ENCODE peak calls at places on chromosomes 3 and 15, in seven cellular contexts. N, X, Q, J, H, Y and D are unnamed samples.

GRCh38 chr3:58607816-58608215 is 30.6 kb upstream of the FAM107A start:
- DNase-seq in N (no peak), J (no peak), X (no peak), Q (no peak), Y (no peak), H (no peak), D (no peak)

GRCh38 chr15:25871403-25871802 is 8.3 kb upstream of the ATP10A start:
- DNase-seq in J (no peak), X (no peak), Y (no peak), H (no peak), Q (no peak), N (no peak), D (no peak)

GRCh38 chr3:13867727-13868126 is 12.1 kb downstream of the WNT7A start:
- DNase-seq in N (no peak), J (no peak), H (no peak), Y (no peak), X (no peak), Q (no peak), D (no peak)

GRCh38 chr3:56878046-56878445 is 76.3 kb upstream of the ARHGEF3 start:
- DNase-seq in J (peak; percentile 4), X (peak; percentile 53), N (no peak), Y (no peak), Q (no peak), H (peak; percentile 49), D (no peak)

GRCh38 chr3:168977696-168978374 is 685.7 kb downstream of the MECOM start:
- DNase-seq in H (no peak), J (peak; percentile 10), N (no peak), Y (no peak), Q (no peak), X (peak; percentile 95), D (no peak)

GRCh38 chr3:31841515-31841914 is 139.5 kb downstream of the OSBPL10 start:
- DNase-seq in Q (no peak), H (no peak), J (no peak), Y (no peak), X (no peak), N (no peak), D (no peak)

GRCh38 chr15:29090617-29091466 is 178.8 kb downstream of the NSMCE3 start:
- DNase-seq in Y (no peak), X (no peak), N (no peak), Q (no peak), H (no peak), J (peak; percentile 42), D (peak; percentile 50)

GRCh38 chr3:180048840-180049239 is 12.1 kb upstream of the PEX5L start:
- DNase-seq in Y (no peak), H (no peak), N (no peak), J (no peak), Q (no peak), X (no peak), D (no peak)

GRCh38 chr3:100400424-100400781 is 486 bp downstream of the TOMM70 start:
- DNase-seq in Y (no peak), Q (no peak), N (no peak), J (peak; percentile 41), H (peak; percentile 17), X (peak; percentile 57), D (peak; percentile 23)

GRCh38 chr15:31300208-31300661 is 26.4 kb upstream of the KLF13 start:
- DNase-seq in N (no peak), H (no peak), X (no peak), J (no peak), Q (no peak), Y (no peak), D (peak; percentile 43)

GRCh38 chr3:20622304-20622703 is 436.3 kb upstream of the SGO1 start:
- DNase-seq in J (no peak), H (no peak), Y (no peak), Q (no peak), X (no peak), N (no peak), D (no peak)

GRCh38 chr15:32838820-32839219 is 121.0 kb downstream of the GREM1 start:
- DNase-seq in X (peak; percentile 57), H (no peak), N (no peak), Y (no peak), J (no peak), Q (no peak), D (no peak)

GRCh38 chr3:22729212-22729611 is 473.9 kb upstream of the UBE2E2 start:
- DNase-seq in Y (no peak), N (no peak), Q (no peak), X (no peak), J (no peak), H (no peak), D (no peak)

GRCh38 chr3:188057124-188057523 is 96.8 kb upstream of the LPP start:
- DNase-seq in X (no peak), N (no peak), J (no peak), Y (no peak), H (no peak), Q (no peak), D (no peak)

GRCh38 chr15:73691398-73691797 is 7.2 kb downstream of the CD276 start:
- DNase-seq in N (peak; percentile 60), H (peak; percentile 60), J (peak; percentile 73), X (peak; percentile 25), Y (no peak), Q (peak; percentile 41), D (peak; percentile 74)

GRCh38 chr3:177563381-177563780 is 366.1 kb upstream of the TBL1XR1 start:
- DNase-seq in Y (no peak), Q (no peak), J (no peak), H (no peak), N (no peak), X (no peak), D (no peak)

GRCh38 chr15:64014995-64015394 is 31.3 kb downstream of the DAPK2 start:
- DNase-seq in N (no peak), Y (no peak), H (peak; percentile 64), J (no peak), Q (peak; percentile 80), X (no peak), D (no peak)

GRCh38 chr3:56894912-56895431 is 93.2 kb upstream of the ARHGEF3 start:
- DNase-seq in Y (no peak), Q (no peak), J (no peak), X (no peak), H (no peak), N (no peak), D (no peak)

GRCh38 chr3:6354653-6355052 is 506.3 kb upstream of the GRM7 start:
- DNase-seq in Y (no peak), X (no peak), H (no peak), J (peak; percentile 4), N (no peak), Q (no peak), D (no peak)

GRCh38 chr15:86772369-86773059 is 692.8 kb downstream of the AGBL1 start:
- DNase-seq in N (no peak), X (no peak), Q (no peak), H (no peak), J (no peak), Y (no peak), D (no peak)

GRCh38 chr15:75532413-75533250 is 46.5 kb downstream of the PTPN9 start:
- DNase-seq in N (no peak), H (peak; percentile 77), Q (peak; percentile 52), X (peak; percentile 91), J (peak; percentile 67), Y (no peak), D (peak; percentile 34)

GRCh38 chr3:64327039-64327804 is 102.0 kb upstream of the PRICKLE2 start:
- DNase-seq in J (no peak), N (no peak), Q (peak; percentile 43), H (peak; percentile 84), X (no peak), Y (no peak), D (no peak)

GRCh38 chr15:20407553-20407952 is 134.0 kb downstream of the GOLGA6L6 start:
- DNase-seq in H (no peak), N (peak; percentile 41), Q (no peak), X (no peak), J (no peak), Y (no peak), D (no peak)

GRCh38 chr3:192467230-192468186 is 259.8 kb downstream of the FGF12 start:
- DNase-seq in Q (peak; percentile 11), X (peak; percentile 61), J (peak; percentile 73), N (no peak), H (peak; percentile 33), Y (peak; percentile 23), D (peak; percentile 47)

GRCh38 chr3:193572426-193572908 is 17.8 kb upstream of the ATP13A4 start:
- DNase-seq in N (no peak), J (peak; percentile 82), H (peak; percentile 37), Q (no peak), X (peak; percentile 69), Y (no peak), D (peak; percentile 74)

GRCh38 chr3:38375072-38375471 is 28.5 kb downstream of the XYLB start:
- DNase-seq in H (no peak), X (no peak), J (no peak), Y (no peak), N (no peak), Q (no peak), D (no peak)

GRCh38 chr15:37951999-37952398 is 17.6 kb downstream of the TMCO5A start:
- DNase-seq in N (no peak), X (no peak), Y (no peak), J (no peak), Q (no peak), H (no peak), D (no peak)
- TF ChIP-seq CTCF in N (no peak), X (no peak), Y (no peak), J (no peak), Q (no peak), H (no peak), D (no peak)

GRCh38 chr15:82835391-82835917 is 26.0 kb downstream of the WHAMM start:
- DNase-seq in Y (no peak), N (no peak), X (no peak), H (no peak), Q (no peak), J (no peak), D (no peak)
- H3K36me3 ChIP-seq in Y (peaks cover 79% of the 10 kb centered on the region), N (peaks cover 78% of the 10 kb centered on the region), X (peaks cover 33% of the 10 kb centered on the region), H (peaks cover 32% of the 10 kb centered on the region), Q (no peaks in the 10 kb centered on the region), J (peaks cover 42% of the 10 kb centered on the region), D (peaks cover 21% of the 10 kb centered on the region)

DNA sequence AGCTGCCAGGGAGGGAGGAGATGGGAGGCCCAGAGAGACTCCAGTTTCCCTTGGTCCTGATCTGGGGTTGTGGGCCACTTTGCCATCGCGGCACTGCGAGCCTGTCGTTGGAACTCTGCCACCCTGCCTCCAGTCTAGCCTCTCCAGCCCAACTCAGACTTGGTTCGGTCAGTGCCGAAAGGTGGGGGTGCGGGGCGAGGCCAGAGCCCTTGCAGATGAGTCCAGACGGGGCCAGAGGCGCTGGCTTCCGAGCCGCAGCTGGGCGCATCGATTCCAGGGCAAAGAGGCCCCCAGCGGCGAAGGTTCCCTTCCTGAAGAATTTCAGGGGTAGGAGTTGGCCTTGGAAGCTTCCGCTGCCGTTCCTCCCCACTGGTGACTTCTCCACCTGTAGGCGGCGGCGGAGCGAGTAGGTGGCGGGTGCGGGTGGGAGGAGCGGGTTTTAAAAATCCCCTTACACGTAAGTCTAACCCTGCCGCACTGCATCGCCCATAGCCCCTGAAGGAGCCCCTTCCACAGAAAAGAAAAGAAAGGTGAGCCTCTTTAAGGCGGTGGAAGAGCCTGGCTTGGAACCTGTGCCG is 5.1 kb downstream of the WNT5A start:
- DNase-seq in X (no peak), Q (no peak), H (no peak), N (no peak), Y (no peak), J (peak; percentile 45), D (no peak)
- H3K4me1 ChIP-seq in X (peaks cover 7% of the 10 kb centered on the region), Q (no peaks in the 10 kb centered on the region), H (peaks cover 10% of the 10 kb centered on the region), N (peaks cover 27% of the 10 kb centered on the region), Y (peaks cover 5% of the 10 kb centered on the region), J (peaks cover 26% of the 10 kb centered on the region), D (no peaks in the 10 kb centered on the region)

DNA sequence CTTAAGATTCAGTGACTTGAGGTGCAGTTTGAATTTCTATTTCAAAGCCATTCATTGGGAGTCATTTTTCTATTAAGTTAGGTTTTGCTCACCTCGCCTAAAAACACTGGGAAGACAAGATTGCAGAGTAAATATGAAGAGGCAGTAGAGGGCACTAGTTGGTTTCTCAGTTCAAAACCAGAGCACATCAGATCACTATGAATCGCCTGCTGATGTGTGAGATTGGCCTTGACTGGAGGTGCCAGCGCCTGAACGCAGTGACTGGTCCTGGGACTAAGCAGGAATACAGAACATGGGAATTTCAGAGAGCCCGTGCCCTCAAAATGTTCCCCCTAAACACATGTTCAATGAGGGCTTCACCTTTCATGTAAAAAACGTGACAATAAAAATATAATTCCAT is 229.0 kb downstream of the ITPR1 start:
- DNase-seq in Y (no peak), Q (no peak), N (no peak), J (peak; percentile 42), X (peak; percentile 81), H (no peak), D (no peak)
- TF ChIP-seq CTCF in Y (peak; percentile 31), Q (peak; percentile 49), N (peak; percentile 47), J (peak; percentile 45), X (peak; percentile 57), H (peak; percentile 45), D (peak; percentile 25)